ENCODE peak calls at places on chromosomes 6 and 20, in ten cellular contexts. One of them, this sample, is unnamed.

GRCh38 chr6:151317206-151317994 is 74.0 kb downstream of the ZBTB2 start:
- DNase-seq in SK-N-SH: no peak
- DNase-seq in mesenchymal stem cell: peak
- DNase-seq in A549: peak
- DNase-seq in keratinocyte: no peak
- DNase-seq in neuronal stem cell: no peak
- DNase-seq in GM23248: peak
- DNase-seq in fibroblast of lung: peak
- DNase-seq in IMR-90: peak
- DNase-seq in MM.1S: no peak
- DNase-seq in this sample: peak

GRCh38 chr20:10603971-10604864 is 69.6 kb downstream of the JAG1 start:
- DNase-seq in GM23248: peak
- DNase-seq in A549: peak
- DNase-seq in neuronal stem cell: peak
- DNase-seq in IMR-90: peak
- DNase-seq in mesenchymal stem cell: peak
- DNase-seq in keratinocyte: no peak
- DNase-seq in fibroblast of lung: peak
- DNase-seq in MM.1S: no peak
- DNase-seq in SK-N-SH: no peak
- DNase-seq in this sample: peak

GRCh38 chr6:41073203-41073967 is 611 bp downstream of the NFYA start:
- DNase-seq in GM23248: no peak
- DNase-seq in SK-N-SH: peak
- DNase-seq in A549: peak
- DNase-seq in fibroblast of lung: peak
- DNase-seq in IMR-90: peak
- DNase-seq in mesenchymal stem cell: peak
- DNase-seq in keratinocyte: no peak
- DNase-seq in MM.1S: peak
- DNase-seq in neuronal stem cell: peak
- DNase-seq in this sample: peak

GRCh38 chr6:30184417-30185031 is 21.2 kb downstream of the TRIM15 start:
- DNase-seq in mesenchymal stem cell: no peak
- DNase-seq in SK-N-SH: no peak
- DNase-seq in MM.1S: no peak
- DNase-seq in GM23248: no peak
- DNase-seq in IMR-90: no peak
- DNase-seq in neuronal stem cell: no peak
- DNase-seq in keratinocyte: no peak
- DNase-seq in fibroblast of lung: no peak
- DNase-seq in A549: no peak
- DNase-seq in this sample: no peak

GRCh38 chr6:410555-411395 is 19.2 kb downstream of the IRF4 start:
- DNase-seq in MM.1S: no peak
- DNase-seq in fibroblast of lung: no peak
- DNase-seq in mesenchymal stem cell: no peak
- DNase-seq in IMR-90: no peak
- DNase-seq in SK-N-SH: no peak
- DNase-seq in neuronal stem cell: no peak
- DNase-seq in A549: no peak
- DNase-seq in GM23248: no peak
- DNase-seq in keratinocyte: no peak
- DNase-seq in this sample: no peak

GRCh38 chr20:38175221-38176030 is 10.4 kb upstream of the TGM2 start:
- DNase-seq in A549: no peak
- DNase-seq in SK-N-SH: no peak
- DNase-seq in MM.1S: no peak
- DNase-seq in keratinocyte: no peak
- DNase-seq in neuronal stem cell: no peak
- DNase-seq in mesenchymal stem cell: no peak
- DNase-seq in IMR-90: no peak
- DNase-seq in fibroblast of lung: no peak
- DNase-seq in GM23248: no peak
- DNase-seq in this sample: no peak

GRCh38 chr20:36932476-36933426 is 18.8 kb downstream of the SAMHD1 start:
- DNase-seq in A549: no peak
- DNase-seq in fibroblast of lung: peak
- DNase-seq in GM23248: peak
- DNase-seq in MM.1S: no peak
- DNase-seq in neuronal stem cell: no peak
- DNase-seq in IMR-90: peak
- DNase-seq in SK-N-SH: no peak
- DNase-seq in keratinocyte: no peak
- DNase-seq in mesenchymal stem cell: peak
- DNase-seq in this sample: no peak

GRCh38 chr6:91562955-91563354 is 976.1 kb upstream of the MAP3K7 start:
- DNase-seq in neuronal stem cell: no peak
- DNase-seq in fibroblast of lung: no peak
- DNase-seq in SK-N-SH: no peak
- DNase-seq in mesenchymal stem cell: no peak
- DNase-seq in IMR-90: peak
- DNase-seq in A549: no peak
- DNase-seq in GM23248: no peak
- DNase-seq in MM.1S: no peak
- DNase-seq in keratinocyte: no peak
- DNase-seq in this sample: no peak

GRCh38 chr20:931401-931800 is 15.3 kb upstream of the ANGPT4 start:
- DNase-seq in A549: no peak
- DNase-seq in SK-N-SH: no peak
- DNase-seq in IMR-90: no peak
- DNase-seq in neuronal stem cell: no peak
- DNase-seq in GM23248: no peak
- DNase-seq in fibroblast of lung: no peak
- DNase-seq in keratinocyte: no peak
- DNase-seq in mesenchymal stem cell: no peak
- DNase-seq in MM.1S: no peak
- DNase-seq in this sample: no peak

GRCh38 chr6:132399376-132400074 is 1.8 kb downstream of the MOXD1 start:
- DNase-seq in IMR-90: peak
- DNase-seq in fibroblast of lung: peak
- DNase-seq in A549: no peak
- DNase-seq in neuronal stem cell: no peak
- DNase-seq in mesenchymal stem cell: peak
- DNase-seq in GM23248: peak
- DNase-seq in MM.1S: no peak
- DNase-seq in SK-N-SH: no peak
- DNase-seq in keratinocyte: no peak
- DNase-seq in this sample: no peak

GRCh38 chr6:20559924-20560551 is 25.8 kb downstream of the CDKAL1 start:
- DNase-seq in fibroblast of lung: peak
- DNase-seq in mesenchymal stem cell: no peak
- DNase-seq in A549: no peak
- DNase-seq in MM.1S: no peak
- DNase-seq in IMR-90: no peak
- DNase-seq in GM23248: peak
- DNase-seq in keratinocyte: no peak
- DNase-seq in neuronal stem cell: no peak
- DNase-seq in SK-N-SH: peak
- DNase-seq in this sample: no peak

DNA sequence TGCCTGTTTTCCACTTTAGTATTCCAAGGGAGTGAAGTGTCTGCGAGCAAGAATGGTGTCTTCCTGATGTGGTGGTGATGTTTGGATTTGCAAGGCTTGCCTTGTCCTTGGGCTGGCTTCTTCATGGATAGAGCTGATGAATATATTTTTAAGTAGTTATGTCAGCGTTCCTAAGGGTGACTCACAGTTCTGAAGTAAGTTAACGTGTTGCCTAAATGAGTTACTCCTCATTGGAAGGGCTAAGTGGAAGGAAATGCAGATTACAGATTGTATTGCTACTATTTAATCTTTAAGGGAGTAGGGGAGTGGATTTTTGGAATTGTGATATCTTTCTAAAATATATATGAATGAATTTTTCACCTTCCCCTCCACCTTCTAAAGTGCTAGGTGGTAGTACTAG is 197.2 kb downstream of the JARID2 start:
- DNase-seq in mesenchymal stem cell: peak
- DNase-seq in keratinocyte: peak
- DNase-seq in neuronal stem cell: no peak
- DNase-seq in MM.1S: no peak
- DNase-seq in fibroblast of lung: peak
- DNase-seq in A549: no peak
- DNase-seq in GM23248: peak
- DNase-seq in IMR-90: peak
- DNase-seq in SK-N-SH: no peak
- DNase-seq in this sample: no peak
- H3K4me2 ChIP-seq in mesenchymal stem cell: no peak
- H3K4me2 ChIP-seq in keratinocyte: no peak
- H3K4me2 ChIP-seq in neuronal stem cell: no peak
- H3K4me2 ChIP-seq in MM.1S: no peak
- H3K4me2 ChIP-seq in fibroblast of lung: peak
- H3K4me2 ChIP-seq in A549: peak
- H3K4me2 ChIP-seq in GM23248: peak
- H3K4me2 ChIP-seq in IMR-90: peak
- H3K4me2 ChIP-seq in SK-N-SH: no peak
- H3K4me2 ChIP-seq in this sample: no peak

GRCh38 chr20:44832724-44833123 is 22.4 kb upstream of the RIMS4 start:
- DNase-seq in A549: no peak
- DNase-seq in SK-N-SH: no peak
- DNase-seq in MM.1S: no peak
- DNase-seq in keratinocyte: no peak
- DNase-seq in mesenchymal stem cell: no peak
- DNase-seq in fibroblast of lung: no peak
- DNase-seq in IMR-90: no peak
- DNase-seq in neuronal stem cell: no peak
- DNase-seq in GM23248: peak
- DNase-seq in this sample: no peak
- H3K4me2 ChIP-seq in A549: no peak
- H3K4me2 ChIP-seq in SK-N-SH: no peak
- H3K4me2 ChIP-seq in MM.1S: no peak
- H3K4me2 ChIP-seq in keratinocyte: no peak
- H3K4me2 ChIP-seq in mesenchymal stem cell: no peak
- H3K4me2 ChIP-seq in fibroblast of lung: no peak
- H3K4me2 ChIP-seq in IMR-90: no peak
- H3K4me2 ChIP-seq in neuronal stem cell: no peak
- H3K4me2 ChIP-seq in GM23248: no peak
- H3K4me2 ChIP-seq in this sample: no peak

DNA sequence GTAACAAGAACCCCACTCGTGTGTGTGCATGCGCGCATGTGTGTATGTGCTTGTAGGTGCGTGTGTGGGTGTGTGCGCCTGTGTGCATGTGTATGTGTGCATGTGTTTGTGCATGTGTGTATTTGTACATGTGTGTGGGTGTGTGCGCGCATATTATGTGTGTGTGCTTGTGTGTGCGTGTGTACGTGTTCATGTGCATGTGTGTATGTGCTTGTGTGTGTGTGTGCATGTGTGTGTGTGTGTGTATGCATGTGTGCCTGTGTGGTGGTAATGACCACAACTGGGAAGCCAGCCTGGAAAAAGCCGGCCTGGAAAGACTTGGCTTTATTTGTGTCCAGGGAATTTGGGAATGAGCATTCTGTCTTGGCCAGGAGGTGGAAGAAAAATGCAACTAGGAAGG is 157.5 kb downstream of the PAX1 start:
- DNase-seq in IMR-90: no peak
- DNase-seq in SK-N-SH: no peak
- DNase-seq in neuronal stem cell: no peak
- DNase-seq in GM23248: no peak
- DNase-seq in fibroblast of lung: no peak
- DNase-seq in mesenchymal stem cell: no peak
- DNase-seq in MM.1S: no peak
- DNase-seq in keratinocyte: no peak
- DNase-seq in A549: no peak
- DNase-seq in this sample: no peak
- H3K4me2 ChIP-seq in IMR-90: no peak
- H3K4me2 ChIP-seq in SK-N-SH: no peak
- H3K4me2 ChIP-seq in neuronal stem cell: no peak
- H3K4me2 ChIP-seq in GM23248: no peak
- H3K4me2 ChIP-seq in fibroblast of lung: no peak
- H3K4me2 ChIP-seq in mesenchymal stem cell: no peak
- H3K4me2 ChIP-seq in MM.1S: no peak
- H3K4me2 ChIP-seq in keratinocyte: no peak
- H3K4me2 ChIP-seq in A549: no peak
- H3K4me2 ChIP-seq in this sample: no peak

GRCh38 chr6:124995131-124995530 is 32.9 kb downstream of the RNF217 start:
- DNase-seq in mesenchymal stem cell: no peak
- DNase-seq in neuronal stem cell: no peak
- DNase-seq in keratinocyte: no peak
- DNase-seq in fibroblast of lung: no peak
- DNase-seq in IMR-90: no peak
- DNase-seq in MM.1S: no peak
- DNase-seq in SK-N-SH: no peak
- DNase-seq in GM23248: peak
- DNase-seq in A549: no peak
- DNase-seq in this sample: no peak

GRCh38 chr6:124996411-124996810 is 34.2 kb downstream of the RNF217 start:
- DNase-seq in mesenchymal stem cell: no peak
- DNase-seq in IMR-90: no peak
- DNase-seq in keratinocyte: no peak
- DNase-seq in fibroblast of lung: no peak
- DNase-seq in GM23248: no peak
- DNase-seq in MM.1S: no peak
- DNase-seq in neuronal stem cell: no peak
- DNase-seq in SK-N-SH: no peak
- DNase-seq in A549: no peak
- DNase-seq in this sample: no peak

GRCh38 chr6:124997196-124997875 is 35.1 kb downstream of the RNF217 start:
- DNase-seq in neuronal stem cell: no peak
- DNase-seq in SK-N-SH: no peak
- DNase-seq in mesenchymal stem cell: no peak
- DNase-seq in MM.1S: no peak
- DNase-seq in GM23248: no peak
- DNase-seq in IMR-90: no peak
- DNase-seq in keratinocyte: no peak
- DNase-seq in fibroblast of lung: no peak
- DNase-seq in A549: no peak
- DNase-seq in this sample: no peak

GRCh38 chr6:124994648-124995047 is 32.4 kb downstream of the RNF217 start:
- DNase-seq in neuronal stem cell: no peak
- DNase-seq in A549: no peak
- DNase-seq in SK-N-SH: no peak
- DNase-seq in fibroblast of lung: no peak
- DNase-seq in MM.1S: no peak
- DNase-seq in keratinocyte: no peak
- DNase-seq in mesenchymal stem cell: no peak
- DNase-seq in GM23248: no peak
- DNase-seq in IMR-90: no peak
- DNase-seq in this sample: no peak

DNA sequence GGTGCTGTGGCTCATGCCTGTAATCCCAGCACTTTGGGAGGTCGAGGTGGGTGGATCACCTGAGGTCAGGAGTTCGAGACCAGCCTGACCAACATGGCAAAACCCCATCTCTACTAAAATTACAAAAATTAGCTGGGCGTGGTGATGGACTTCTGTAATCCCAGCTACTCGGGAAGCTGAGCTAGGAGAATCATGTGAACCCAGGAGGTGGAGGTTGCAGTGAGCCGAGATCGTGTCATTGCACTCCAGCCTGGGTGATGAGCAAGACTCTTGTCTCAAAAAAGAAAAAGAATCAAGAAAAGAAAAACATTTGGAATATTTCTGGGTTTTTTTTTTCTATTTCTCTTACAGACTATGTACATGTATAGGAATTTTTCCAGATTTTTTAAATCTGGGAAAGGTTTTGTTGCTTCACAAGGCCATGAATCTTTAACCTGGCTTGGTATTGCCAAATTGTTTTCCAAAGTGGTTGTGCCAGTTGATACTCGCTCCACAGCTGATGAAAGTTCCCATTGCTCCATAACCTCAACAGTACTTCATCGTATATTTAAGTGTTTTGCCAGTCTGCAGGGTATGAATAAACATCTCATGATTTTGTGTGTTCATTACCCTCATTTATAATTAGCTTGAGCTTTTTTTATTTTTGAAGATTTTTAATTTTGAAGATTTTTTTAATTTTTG is 33.5 kb downstream of the RNF217 start:
- DNase-seq in fibroblast of lung: no peak
- DNase-seq in MM.1S: no peak
- DNase-seq in mesenchymal stem cell: no peak
- DNase-seq in A549: no peak
- DNase-seq in SK-N-SH: no peak
- DNase-seq in keratinocyte: no peak
- DNase-seq in GM23248: peak
- DNase-seq in neuronal stem cell: no peak
- DNase-seq in IMR-90: no peak
- DNase-seq in this sample: no peak
- H3K4me2 ChIP-seq in fibroblast of lung: no peak
- H3K4me2 ChIP-seq in MM.1S: no peak
- H3K4me2 ChIP-seq in mesenchymal stem cell: no peak
- H3K4me2 ChIP-seq in A549: peak
- H3K4me2 ChIP-seq in SK-N-SH: no peak
- H3K4me2 ChIP-seq in keratinocyte: no peak
- H3K4me2 ChIP-seq in GM23248: peak
- H3K4me2 ChIP-seq in neuronal stem cell: no peak
- H3K4me2 ChIP-seq in IMR-90: no peak
- H3K4me2 ChIP-seq in this sample: no peak